ENCODE peak calls at places on chromosomes 6 and 20, in seven cellular contexts. S is ovary, N is neural crest cell, J is nephron progenitor cell, T is WTC11, U is anterior cingulate cortex, W is kidney epithelial cell. I is an unnamed sample.
A peak's percentile ranks its signal among the peaks of the same experiment; 100 is the strongest.

GRCh38 chr6:143575840-143576498 is 64.4 kb upstream of the FUCA2 start:
- DNase-seq in S (no peak), N (no peak), J (no peak), T (no peak), U (no peak), W (no peak), I (no peak)

GRCh38 chr20:56788671-56789610 is 159.8 kb downstream of the TFAP2C start:
- DNase-seq in S (no peak), N (no peak), J (no peak), T (no peak), U (no peak), W (no peak), I (no peak)

GRCh38 chr6:3850451-3851203 is 1.5 kb downstream of the FAM50B start:
- DNase-seq in S (peak; percentile 29), N (no peak), J (no peak), T (no peak), U (no peak), W (no peak), I (no peak)

GRCh38 chr6:11830105-11830504 is 51.5 kb upstream of the ADTRP start:
- DNase-seq in S (no peak), N (no peak), J (no peak), T (no peak), U (no peak), W (no peak), I (no peak)

GRCh38 chr20:36203861-36204260 is 32.4 kb upstream of the AAR2 start:
- DNase-seq in S (no peak), N (no peak), J (no peak), T (no peak), U (no peak), W (no peak), I (no peak)

GRCh38 chr20:23198815-23199214 is 112.7 kb upstream of the CD93 start:
- DNase-seq in S (no peak), N (no peak), J (no peak), T (no peak), U (no peak), W (no peak), I (no peak)

GRCh38 chr6:54646551-54647300 is 199.8 kb upstream of the FAM83B start:
- DNase-seq in S (no peak), N (no peak), J (no peak), T (no peak), U (no peak), W (no peak), I (no peak)

GRCh38 chr6:6724319-6725119 is 136.0 kb downstream of the LY86 start:
- DNase-seq in S (peak; percentile 84), N (peak; percentile 70), J (peak; percentile 77), T (peak; percentile 76), U (peak; percentile 14), W (no peak), I (peak; percentile 58)

GRCh38 chr20:53494753-53495152 is 98.9 kb downstream of the ZNF217 start:
- DNase-seq in S (no peak), N (no peak), J (no peak), T (no peak), U (no peak), W (no peak), I (no peak)

GRCh38 chr6:163460307-163460782 is 45.8 kb downstream of the QKI start:
- DNase-seq in S (no peak), N (no peak), J (no peak), T (no peak), U (no peak), W (no peak), I (no peak)

GRCh38 chr6:141878686-141879085 is 254.0 kb upstream of the GJE1 start:
- DNase-seq in S (no peak), N (no peak), J (no peak), T (no peak), U (no peak), W (no peak), I (no peak)

GRCh38 chr6:21731411-21732031 is 138.0 kb downstream of the SOX4 start:
- DNase-seq in S (no peak), N (no peak), J (no peak), T (no peak), U (no peak), W (peak; percentile 77), I (no peak)

GRCh38 chr6:90610291-90610670 is 23.4 kb upstream of the MAP3K7 start:
- DNase-seq in S (peak; percentile 31), N (peak; percentile 8), J (peak; percentile 24), T (no peak), U (no peak), W (no peak), I (no peak)

GRCh38 chr6:125948455-125948854 is 8.1 kb upstream of the HINT3 start:
- DNase-seq in S (no peak), N (no peak), J (no peak), T (no peak), U (no peak), W (no peak), I (no peak)

GRCh38 chr20:25032478-25033183 is 25.3 kb downstream of the ACSS1 start:
- DNase-seq in S (peak; percentile 64), N (peak; percentile 68), J (peak; percentile 17), T (peak; percentile 23), U (peak; percentile 97), W (no peak), I (peak; percentile 70)

GRCh38 chr6:34953084-34954025 is 64.3 kb downstream of the ANKS1A start:
- DNase-seq in S (no peak), N (no peak), J (no peak), T (no peak), U (no peak), W (peak; percentile 31), I (peak; percentile 82)

GRCh38 chr20:47400685-47401084 is 44.2 kb upstream of the ZMYND8 start:
- DNase-seq in S (no peak), N (no peak), J (no peak), T (no peak), U (no peak), W (no peak), I (peak; percentile 39)

GRCh38 chr6:121816361-121816760 is 380.9 kb downstream of the GJA1 start:
- DNase-seq in S (no peak), N (no peak), J (no peak), T (no peak), U (no peak), W (no peak), I (no peak)

GRCh38 chr6:43714311-43715055 is 26.9 kb upstream of the MRPS18A start:
- DNase-seq in S (peak; percentile 43), N (no peak), J (peak; percentile 73), T (no peak), U (no peak), W (no peak), I (no peak)

GRCh38 chr6:96610019-96610418 is 47.1 kb downstream of the FHL5 start:
- DNase-seq in S (no peak), N (no peak), J (no peak), T (no peak), U (no peak), W (no peak), I (no peak)

GRCh38 chr6:147549531-147549930 is 41.0 kb downstream of the SAMD5 start:
- DNase-seq in S (no peak), N (no peak), J (no peak), T (no peak), U (no peak), W (no peak), I (no peak)

GRCh38 chr6:166342293-166343156 is at the start of gene SFT2D1:
- DNase-seq in S (peak; percentile 87), N (peak; percentile 67), J (peak; percentile 87), T (peak; percentile 77), U (peak; percentile 69), W (no peak), I (peak; percentile 73)

GRCh38 chr6:26454641-26455040 is 3.1 kb upstream of the BTN2A1 start:
- DNase-seq in S (no peak), N (no peak), J (no peak), T (no peak), U (no peak), W (no peak), I (no peak)

GRCh38 chr6:111210074-111210729 is 122.9 kb downstream of the SLC16A10 start:
- DNase-seq in S (no peak), N (peak; percentile 33), J (peak; percentile 13), T (no peak), U (no peak), W (peak; percentile 23), I (peak; percentile 79)

GRCh38 chr20:24892931-24893330 is 56.1 kb upstream of the CST7 start:
- DNase-seq in S (no peak), N (no peak), J (no peak), T (no peak), U (no peak), W (no peak), I (no peak)

GRCh38 chr20:34762031-34762555 is 57.9 kb downstream of the TP53INP2 start:
- DNase-seq in S (no peak), N (no peak), J (no peak), T (no peak), U (no peak), W (no peak), I (peak; percentile 71)

GRCh38 chr20:33612001-33612400 is 50.1 kb upstream of the C20orf144 start:
- DNase-seq in S (no peak), N (no peak), J (no peak), T (no peak), U (no peak), W (no peak), I (no peak)

GRCh38 chr6:29763491-29764289 is 40.5 kb downstream of the HLA-F start:
- DNase-seq in S (no peak), N (no peak), J (no peak), T (no peak), U (no peak), W (peak; percentile 92), I (no peak)

GRCh38 chr6:138038148-138038870 is 68.9 kb downstream of the PERP start:
- DNase-seq in S (no peak), N (no peak), J (no peak), T (no peak), U (no peak), W (no peak), I (no peak)

GRCh38 chr6:3650959-3651697 is 100.4 kb downstream of the PXDC1 start:
- DNase-seq in S (no peak), N (no peak), J (no peak), T (no peak), U (no peak), W (no peak), I (no peak)

GRCh38 chr6:135385299-135385698 is 112.2 kb downstream of the AHI1 start:
- DNase-seq in S (no peak), N (no peak), J (no peak), T (no peak), U (no peak), W (no peak), I (no peak)

GRCh38 chr6:33271098-33271607 is 523 bp downstream of the VPS52 start:
- DNase-seq in S (no peak), N (no peak), J (no peak), T (no peak), U (no peak), W (no peak), I (peak; percentile 47)

GRCh38 chr6:21987501-21987957 is 309.3 kb downstream of the PRL start:
- DNase-seq in S (peak; percentile 77), N (peak; percentile 28), J (peak; percentile 51), T (peak; percentile 19), U (no peak), W (peak; percentile 93), I (peak; percentile 66)

GRCh38 chr20:16292227-16292626 is 281.0 kb downstream of the KIF16B start:
- DNase-seq in S (no peak), N (no peak), J (no peak), T (no peak), U (no peak), W (no peak), I (no peak)

GRCh38 chr6:48757661-48758060 is 646.7 kb upstream of the PTCHD4 start:
- DNase-seq in S (no peak), N (no peak), J (no peak), T (no peak), U (no peak), W (no peak), I (peak; percentile 6)

GRCh38 chr20:4136078-4136966 is 121.0 kb upstream of the RNF24 start:
- DNase-seq in S (no peak), N (no peak), J (no peak), T (no peak), U (no peak), W (no peak), I (no peak)

GRCh38 chr6:75283907-75284284 is 696 bp downstream of the TMEM30A start:
- DNase-seq in S (no peak), N (no peak), J (no peak), T (no peak), U (no peak), W (no peak), I (peak; percentile 26)

GRCh38 chr20:1456300-1456699 is 10.3 kb downstream of the NSFL1C start:
- DNase-seq in S (no peak), N (no peak), J (no peak), T (no peak), U (no peak), W (no peak), I (no peak)

I was measured in HT-29.